ENCODE peak calls at places on chromosome 13, in five cellular contexts. B is neuronal stem cell, K is IMR-90, I is H1, F is trophoblast cell. G is an unnamed sample.

GRCh38 chr13:66354880-66355279 is 875.3 kb downstream of the PCDH9 start:
- DNase-seq in B (no peak), K (no peak), I (no peak), F (no peak), G (no peak)

GRCh38 chr13:94710081-94710809 is 2.1 kb downstream of the SOX21 start:
- DNase-seq in B (no peak), K (no peak), I (no peak), F (no peak), G (peak; percentile 34)

GRCh38 chr13:19601749-19602725 is 31.4 kb upstream of the MPHOSPH8 start:
- DNase-seq in B (peak; percentile 40), K (peak; percentile 27), I (peak; percentile 80), F (peak; percentile 58), G (peak; percentile 64)

GRCh38 chr13:102571075-102571474 is 25.7 kb upstream of the TPP2 start:
- DNase-seq in B (no peak), K (no peak), I (no peak), F (no peak), G (peak; percentile 46)

GRCh38 chr13:98144501-98145350 is 1.8 kb downstream of the FARP1 start:
- DNase-seq in B (peak; percentile 53), K (peak; percentile 77), I (no peak), F (no peak), G (peak; percentile 41)

GRCh38 chr13:40187836-40188591 is 478.4 kb downstream of the FOXO1 start:
- DNase-seq in B (no peak), K (no peak), I (no peak), F (no peak), G (peak; percentile 38)

GRCh38 chr13:24341439-24341838 is 32.1 kb downstream of the C1QTNF9 start:
- DNase-seq in B (no peak), K (peak; percentile 46), I (no peak), F (no peak), G (no peak)

GRCh38 chr13:43391021-43391420 is 367.6 kb downstream of the DNAJC15 start:
- DNase-seq in B (no peak), K (no peak), I (no peak), F (no peak), G (no peak)

GRCh38 chr13:25761041-25761440 is 290.8 kb downstream of the SHISA2 start:
- DNase-seq in B (no peak), K (no peak), I (no peak), F (peak; percentile 79), G (no peak)

GRCh38 chr13:23741879-23742510 is 147.2 kb downstream of the MIPEP start:
- DNase-seq in B (peak; percentile 23), K (no peak), I (peak; percentile 68), F (peak; percentile 37), G (peak; percentile 66)

GRCh38 chr13:44172411-44172810 is 201.2 kb upstream of the SERP2 start:
- DNase-seq in B (no peak), K (no peak), I (no peak), F (peak; percentile 99), G (no peak)

GRCh38 chr13:50214514-50214913 is 199.3 kb downstream of the KCNRG start:
- DNase-seq in B (no peak), K (no peak), I (no peak), F (no peak), G (no peak)

GRCh38 chr13:43303040-43303729 is 279.8 kb downstream of the DNAJC15 start:
- DNase-seq in B (peak; percentile 42), K (peak; percentile 70), I (peak; percentile 72), F (peak; percentile 37), G (peak; percentile 73)

GRCh38 chr13:110070511-110071120 is 236.3 kb downstream of the COL4A1 start:
- DNase-seq in B (no peak), K (peak; percentile 77), I (no peak), F (no peak), G (no peak)

GRCh38 chr13:41694902-41695301 is 237.6 kb downstream of the RGCC start:
- DNase-seq in B (no peak), K (peak; percentile 95), I (no peak), F (peak; percentile 37), G (no peak)

GRCh38 chr13:104984296-104984818 is 1551.1 kb downstream of the EFNB2 start:
- DNase-seq in B (no peak), K (peak; percentile 12), I (no peak), F (no peak), G (no peak)

GRCh38 chr13:106376411-106377112 is 158.9 kb downstream of the EFNB2 start:
- DNase-seq in B (no peak), K (peak; percentile 95), I (no peak), F (peak; percentile 56), G (no peak)

GRCh38 chr13:114328034-114328433 is 13.7 kb downstream of the CHAMP1 start:
- DNase-seq in B (no peak), K (no peak), I (no peak), F (no peak), G (peak; percentile 32)

GRCh38 chr13:110106726-110107125 is 200.2 kb downstream of the COL4A1 start:
- DNase-seq in B (no peak), K (no peak), I (no peak), F (no peak), G (peak; percentile 18)

GRCh38 chr13:44364601-44365000 is 9.0 kb upstream of the SERP2 start:
- DNase-seq in B (peak; percentile 51), K (peak; percentile 55), I (no peak), F (peak; percentile 96), G (no peak)

GRCh38 chr13:105502193-105502592 is 1033.3 kb downstream of the EFNB2 start:
- DNase-seq in B (peak; percentile 6), K (no peak), I (no peak), F (no peak), G (no peak)

GRCh38 chr13:51726446-51727185 is 77.3 kb downstream of the DHRS12 start:
- DNase-seq in B (no peak), K (peak; percentile 90), I (no peak), F (peak; percentile 93), G (no peak)

GRCh38 chr13:39935155-39935554 is 279.7 kb downstream of the COG6 start:
- DNase-seq in B (no peak), K (no peak), I (no peak), F (no peak), G (no peak)

GRCh38 chr13:23969672-23970071 is 72.4 kb upstream of the C1QTNF9B start:
- DNase-seq in B (no peak), K (peak; percentile 56), I (no peak), F (peak; percentile 93), G (no peak)

GRCh38 chr13:37534181-37534580 is 64.4 kb downstream of the POSTN start:
- DNase-seq in B (no peak), K (peak; percentile 95), I (no peak), F (no peak), G (no peak)

GRCh38 chr13:45295536-45295935 is 45.4 kb downstream of the TPT1 start:
- DNase-seq in B (no peak), K (peak; percentile 24), I (no peak), F (no peak), G (no peak)

DNA sequence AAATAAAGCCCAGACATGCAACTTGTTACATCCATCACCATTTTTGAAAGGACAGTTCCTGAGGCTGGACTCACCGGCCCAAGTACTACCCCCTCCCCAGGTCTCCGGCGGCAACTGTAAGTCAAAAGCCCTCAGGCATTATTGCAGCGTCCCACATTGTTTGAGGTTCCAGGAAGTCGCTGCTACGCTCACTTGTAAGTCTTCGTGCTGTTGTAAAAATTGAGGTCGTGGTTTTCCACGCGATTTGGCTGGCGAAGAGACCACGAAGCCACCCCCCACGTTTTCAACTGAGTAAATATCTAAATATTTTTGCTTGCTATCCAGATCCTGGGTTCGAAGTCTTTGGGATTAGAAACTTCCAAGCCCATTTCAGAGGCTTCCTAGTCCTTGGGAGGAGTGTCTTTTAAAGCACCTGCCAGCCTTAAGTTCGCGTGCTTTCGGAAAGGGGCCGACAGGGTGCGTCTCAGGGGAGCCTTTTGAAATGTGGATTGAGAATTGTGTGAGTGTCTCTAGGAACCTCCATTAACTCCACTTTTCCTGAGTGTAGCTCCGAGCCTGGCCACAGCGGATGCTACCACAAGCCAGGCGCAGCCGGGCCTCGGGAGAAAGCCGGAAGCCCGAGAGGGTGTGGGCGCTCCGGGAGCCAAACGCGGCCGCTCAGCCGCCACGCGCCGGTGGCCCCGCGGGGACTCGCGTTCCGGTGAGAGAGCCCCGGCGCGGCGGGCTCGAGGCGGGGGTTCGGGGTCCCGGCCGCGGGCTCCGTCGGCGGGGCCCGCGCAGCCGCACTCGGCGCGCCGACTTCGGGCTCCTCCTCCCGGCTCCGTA is at the start of gene FNDC3A:
- DNase-seq in B (no peak), K (peak; percentile 64), I (peak; percentile 84), F (peak; percentile 71), G (peak; percentile 79)
- H2BK120ac ChIP-seq in B (no peak within 1 kb of the TSS), K (peak within 1 kb of the TSS; percentile 85), I (peak within 1 kb of the TSS; percentile 51), F (peak within 1 kb of the TSS; percentile 99), G (no peak within 1 kb of the TSS)

GRCh38 chr13:64900039-64900438 is 2330.1 kb downstream of the PCDH9 start:
- DNase-seq in B (no peak), K (no peak), I (no peak), F (no peak), G (no peak)
- H2AFZ ChIP-seq in B (peak overlapping the region; percentile 53), K (no peak overlapping the region), I (no peak overlapping the region), F (no peak overlapping the region), G (no peak overlapping the region)

GRCh38 chr13:99199541-99200432 is 867 bp upstream of the UBAC2 start:
- DNase-seq in B (no peak), K (no peak), I (no peak), F (peak; percentile 49), G (no peak)
- H2BK120ac ChIP-seq in B (no peak overlapping the region), K (peak overlapping the region; percentile 28), I (no peak overlapping the region), F (peak overlapping the region; percentile 94), G (peak overlapping the region; percentile 77)

DNA sequence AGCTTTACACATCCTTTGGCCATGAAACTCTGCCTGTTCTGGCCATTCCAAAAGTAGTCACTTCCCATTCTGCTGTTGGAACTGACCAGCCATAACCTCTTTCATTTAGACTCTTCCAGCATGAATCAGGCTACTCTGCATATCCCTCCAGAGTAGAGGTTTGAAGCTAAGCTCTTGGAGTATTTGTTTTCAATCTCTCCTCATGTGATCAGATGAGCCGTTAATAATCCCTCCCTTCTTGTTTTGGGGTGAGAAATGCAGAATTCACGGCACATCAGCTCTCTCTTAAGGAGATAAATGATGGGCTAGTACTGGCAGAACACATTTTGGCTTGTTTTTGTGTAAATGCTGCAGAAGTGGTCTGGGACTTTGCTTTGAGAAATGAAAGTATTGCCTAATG is 519.9 kb downstream of the PCDH17 start:
- DNase-seq in B (no peak), K (no peak), I (no peak), F (no peak), G (no peak)
- H2AFZ ChIP-seq in B (peak overlapping the region; percentile 79), K (no peak overlapping the region), I (peak overlapping the region; percentile 96), F (no peak overlapping the region), G (no peak overlapping the region)

DNA sequence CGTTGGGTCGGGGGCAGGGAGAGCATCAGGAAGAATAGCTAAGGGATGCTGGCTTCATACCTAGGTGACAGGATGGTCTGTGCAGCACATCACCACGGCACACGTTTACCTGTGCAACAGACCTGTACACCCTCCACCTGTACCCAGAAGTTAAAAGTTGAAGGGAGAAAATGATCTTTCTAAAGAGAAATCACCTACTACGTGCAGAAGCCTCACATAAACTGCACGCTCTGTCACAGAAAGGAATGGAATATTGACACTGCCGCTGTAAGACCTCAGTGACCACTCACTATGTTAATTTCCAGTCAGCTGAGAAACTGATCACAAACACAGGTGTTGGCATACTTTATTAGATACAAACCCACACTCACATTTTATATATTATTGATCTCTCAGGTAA is 26.8 kb downstream of the LAMP1 start:
- DNase-seq in B (no peak), K (no peak), I (no peak), F (no peak), G (no peak)
- H2BK120ac ChIP-seq in B (no peak overlapping the region), K (no peak overlapping the region), I (no peak overlapping the region), F (no peak overlapping the region), G (no peak overlapping the region)

G was measured in H9.